ENCODE peak calls at places on chromosomes 3 and 15, in seven cellular contexts. X is heart right ventricle; R is tibial artery; E is CD4-positive, CD25-positive, alpha-beta regulatory T cell; O is CD8-positive, alpha-beta T cell; Y is lung; D is suprapubic skin. C is an unnamed sample.

GRCh38 chr3:151816091-151816604 is 2.2 kb downstream of the AADAC start:
- DNase-seq in X (no peak), R (no peak), E (no peak), O (no peak), Y (peak; percentile 44), D (no peak), C (no peak)

GRCh38 chr3:189278211-189278610 is 106.4 kb downstream of the TPRG1 start:
- DNase-seq in X (no peak), R (no peak), E (no peak), O (no peak), Y (no peak), D (no peak), C (no peak)

GRCh38 chr3:152097770-152098169 is 171.0 kb upstream of the MBNL1 start:
- DNase-seq in X (no peak), R (no peak), E (no peak), O (no peak), Y (no peak), D (no peak), C (no peak)

GRCh38 chr3:133441867-133442270 is 42.0 kb downstream of the BFSP2 start:
- DNase-seq in X (no peak), R (no peak), E (no peak), O (peak; percentile 2), Y (no peak), D (no peak), C (no peak)

GRCh38 chr3:19945405-19946290 is 1.2 kb upstream of the RAB5A start:
- DNase-seq in X (no peak), R (no peak), E (peak; percentile 4), O (no peak), Y (no peak), D (no peak), C (no peak)

GRCh38 chr3:47464603-47465002 is 11.1 kb downstream of the SCAP start:
- DNase-seq in X (no peak), R (no peak), E (no peak), O (no peak), Y (no peak), D (no peak), C (no peak)

GRCh38 chr3:36804295-36805055 is 40.1 kb upstream of the DCLK3 start:
- DNase-seq in X (no peak), R (no peak), E (no peak), O (no peak), Y (no peak), D (no peak), C (no peak)

GRCh38 chr3:142963266-142964149 is at the start of gene PAQR9:
- DNase-seq in X (no peak), R (no peak), E (no peak), O (no peak), Y (no peak), D (no peak), C (no peak)

GRCh38 chr15:59611277-59612260 is at the start of gene GCNT3:
- DNase-seq in X (no peak), R (no peak), E (no peak), O (no peak), Y (no peak), D (no peak), C (no peak)

GRCh38 chr3:184712579-184713355 is 903 bp upstream of the MAGEF1 start:
- DNase-seq in X (no peak), R (no peak), E (no peak), O (no peak), Y (peak; percentile 11), D (no peak), C (no peak)

GRCh38 chr15:58457466-58457965 is 25.7 kb downstream of the LIPC start:
- DNase-seq in X (no peak), R (no peak), E (no peak), O (no peak), Y (no peak), D (no peak), C (no peak)

DNA sequence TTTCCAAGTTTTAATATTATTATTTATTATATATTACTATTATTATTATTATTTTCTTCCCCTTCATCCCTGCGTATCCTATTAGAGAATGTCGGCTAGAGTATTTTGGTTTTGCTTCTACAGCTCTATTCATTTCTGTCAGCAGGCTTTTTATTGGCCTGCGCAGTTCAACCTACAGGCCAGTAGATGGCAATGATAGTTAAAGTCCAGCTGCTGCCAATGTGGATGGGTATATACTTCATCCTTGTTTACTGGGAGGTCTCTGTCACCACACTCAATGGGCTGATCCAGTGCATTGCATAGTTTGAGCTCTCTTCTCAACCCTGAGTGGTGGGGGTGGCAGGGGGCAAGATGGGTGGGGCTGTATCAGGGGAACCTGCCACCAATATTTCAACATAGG is 799.8 kb downstream of the NSUN3 start:
- DNase-seq in X (no peak), R (no peak), E (no peak), O (no peak), Y (no peak), D (no peak), C (no peak)
- H3K9me3 ChIP-seq in X (no peaks in the 10 kb centered on the region), R (peaks cover 18% of the 10 kb centered on the region), E (no peaks in the 10 kb centered on the region), O (no peaks in the 10 kb centered on the region), Y (peaks cover 7% of the 10 kb centered on the region), D (peaks cover 38% of the 10 kb centered on the region), C (no peaks in the 10 kb centered on the region)

DNA sequence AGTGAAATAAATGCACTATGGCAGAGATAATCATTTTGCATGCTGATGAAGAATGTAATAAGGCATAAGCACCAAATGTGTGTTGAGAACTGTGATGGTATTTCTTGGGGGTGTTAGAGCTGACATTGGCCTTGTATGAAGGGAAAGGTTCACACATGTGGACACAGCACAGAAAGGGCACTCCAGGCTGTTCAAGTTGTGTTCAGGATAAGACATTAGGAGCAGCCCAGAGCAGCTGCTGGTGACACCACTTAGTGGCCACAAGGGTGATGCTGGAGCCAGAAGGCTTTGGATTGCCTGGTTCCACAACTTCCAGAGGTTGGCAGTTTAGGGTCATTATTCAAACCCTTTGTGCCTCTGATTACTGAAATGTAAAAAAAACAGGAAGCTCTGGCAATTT is 155.4 kb downstream of the GOLGA6L6 start:
- DNase-seq in X (no peak), R (no peak), E (no peak), O (no peak), Y (no peak), D (no peak), C (no peak)
- H3K9me3 ChIP-seq in X (peaks cover 7% of the 10 kb centered on the region), R (peaks cover 3% of the 10 kb centered on the region), E (peaks cover 19% of the 10 kb centered on the region), O (no peaks in the 10 kb centered on the region), Y (peaks cover 24% of the 10 kb centered on the region), D (peaks cover 13% of the 10 kb centered on the region), C (no peaks in the 10 kb centered on the region)

GRCh38 chr15:26632500-26632899 is 140.4 kb downstream of the GABRB3 start:
- DNase-seq in X (no peak), R (no peak), E (no peak), O (no peak), Y (no peak), D (no peak), C (no peak)

GRCh38 chr15:26630857-26631256 is 142.0 kb downstream of the GABRB3 start:
- DNase-seq in X (no peak), R (no peak), E (no peak), O (no peak), Y (no peak), D (no peak), C (no peak)

GRCh38 chr15:26628071-26628470 is 144.8 kb downstream of the GABRB3 start:
- DNase-seq in X (no peak), R (no peak), E (no peak), O (no peak), Y (no peak), D (no peak), C (no peak)

GRCh38 chr15:26631894-26632293 is 141.0 kb downstream of the GABRB3 start:
- DNase-seq in X (no peak), R (no peak), E (no peak), O (no peak), Y (no peak), D (no peak), C (no peak)

GRCh38 chr15:26628879-26629529 is 143.9 kb downstream of the GABRB3 start:
- DNase-seq in X (peak; percentile 40), R (peak; percentile 86), E (peak; percentile 13), O (no peak), Y (peak; percentile 80), D (no peak), C (no peak)
- H3K9me3 ChIP-seq in X (no peaks in the 10 kb centered on the region), R (no peaks in the 10 kb centered on the region), E (no peaks in the 10 kb centered on the region), O (no peaks in the 10 kb centered on the region), Y (no peaks in the 10 kb centered on the region), D (peaks cover 3% of the 10 kb centered on the region), C (no peaks in the 10 kb centered on the region)

GRCh38 chr3:197564097-197564843 is 8.5 kb upstream of the BDH1 start:
- DNase-seq in X (no peak), R (no peak), E (no peak), O (no peak), Y (no peak), D (no peak), C (no peak)
- H3K9me3 ChIP-seq in X (no peaks in the 10 kb centered on the region), R (no peaks in the 10 kb centered on the region), E (peaks cover 8% of the 10 kb centered on the region), O (no peaks in the 10 kb centered on the region), Y (no peaks in the 10 kb centered on the region), D (no peaks in the 10 kb centered on the region), C (no peaks in the 10 kb centered on the region)

DNA sequence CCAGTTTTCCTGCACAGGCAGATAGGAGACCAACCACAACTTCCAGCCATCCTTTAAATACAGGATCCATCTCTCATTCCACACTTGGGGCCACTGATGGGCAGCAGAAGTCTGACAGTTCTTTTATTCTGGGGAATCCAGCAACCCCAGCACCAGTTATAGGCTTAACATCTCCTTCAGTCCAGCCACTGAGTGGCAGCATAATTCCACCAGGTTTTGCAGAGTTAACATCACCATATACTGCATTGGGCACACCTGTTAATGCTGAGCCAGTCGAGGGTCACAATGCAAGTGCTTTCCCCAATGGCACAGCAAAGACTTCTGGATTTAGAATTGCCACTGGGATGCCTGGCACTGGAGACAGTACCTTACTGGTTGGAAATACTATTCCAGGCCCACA is 2.9 kb downstream of the NPAP1 start:
- DNase-seq in X (no peak), R (no peak), E (no peak), O (no peak), Y (no peak), D (no peak), C (no peak)
- H3K9me3 ChIP-seq in X (no peaks in the 10 kb centered on the region), R (no peaks in the 10 kb centered on the region), E (peaks cover 4% of the 10 kb centered on the region), O (no peaks in the 10 kb centered on the region), Y (no peaks in the 10 kb centered on the region), D (peaks cover 20% of the 10 kb centered on the region), C (no peaks in the 10 kb centered on the region)

GRCh38 chr15:25185791-25186190 is 231.0 kb downstream of the SNRPN start:
- DNase-seq in X (no peak), R (peak; percentile 49), E (no peak), O (no peak), Y (no peak), D (peak; percentile 67), C (no peak)
- H3K9me3 ChIP-seq in X (no peaks in the 10 kb centered on the region), R (peaks cover 73% of the 10 kb centered on the region), E (no peaks in the 10 kb centered on the region), O (no peaks in the 10 kb centered on the region), Y (no peaks in the 10 kb centered on the region), D (peaks cover 31% of the 10 kb centered on the region), C (no peaks in the 10 kb centered on the region)

GRCh38 chr15:66306381-66306780 is 13.0 kb downstream of the DIS3L start:
- DNase-seq in X (no peak), R (no peak), E (no peak), O (no peak), Y (no peak), D (no peak), C (no peak)
- H3K9me3 ChIP-seq in X (no peaks in the 10 kb centered on the region), R (no peaks in the 10 kb centered on the region), E (no peaks in the 10 kb centered on the region), O (no peaks in the 10 kb centered on the region), Y (no peaks in the 10 kb centered on the region), D (no peaks in the 10 kb centered on the region), C (no peaks in the 10 kb centered on the region)

C was measured in T-helper 17 cell.